ENCODE peak calls at places on chromosome 6, in four cellular contexts. One of them, this sample, is unnamed.

GRCh38 chr6:31202259-31203166 is 32.0 kb upstream of the POU5F1 start:
- DNase-seq in IMR-90: no peak
- DNase-seq in adipocyte: no peak
- DNase-seq in AML-193: no peak
- DNase-seq in this sample: peak

GRCh38 chr6:159577564-159577963 is 115.5 kb downstream of the SOD2 start:
- DNase-seq in IMR-90: peak
- DNase-seq in adipocyte: no peak
- DNase-seq in AML-193: no peak
- DNase-seq in this sample: no peak

GRCh38 chr6:146305098-146305497 is 238.5 kb upstream of the RAB32 start:
- DNase-seq in IMR-90: no peak
- DNase-seq in AML-193: peak
- DNase-seq in adipocyte: no peak
- DNase-seq in this sample: no peak

GRCh38 chr6:15110721-15111354 is 135.0 kb upstream of the JARID2 start:
- DNase-seq in adipocyte: no peak
- DNase-seq in AML-193: no peak
- DNase-seq in IMR-90: peak
- DNase-seq in this sample: no peak

GRCh38 chr6:55941713-55942112 is 66.3 kb upstream of the BMP5 start:
- DNase-seq in adipocyte: peak
- DNase-seq in AML-193: no peak
- DNase-seq in IMR-90: peak
- DNase-seq in this sample: no peak

GRCh38 chr6:88870728-88871330 is 92.6 kb downstream of the RNGTT start:
- DNase-seq in AML-193: peak
- DNase-seq in adipocyte: peak
- DNase-seq in IMR-90: peak
- DNase-seq in this sample: no peak

GRCh38 chr6:162753775-162754174 is 26.0 kb downstream of the PACRG start:
- DNase-seq in adipocyte: no peak
- DNase-seq in IMR-90: no peak
- DNase-seq in AML-193: no peak
- DNase-seq in this sample: no peak

GRCh38 chr6:140153703-140154102 is 779.3 kb upstream of the CITED2 start:
- DNase-seq in AML-193: no peak
- DNase-seq in adipocyte: no peak
- DNase-seq in IMR-90: peak
- DNase-seq in this sample: no peak

GRCh38 chr6:29325777-29326176 is 24.3 kb downstream of the OR14J1 start:
- DNase-seq in adipocyte: no peak
- DNase-seq in IMR-90: no peak
- DNase-seq in AML-193: no peak
- DNase-seq in this sample: no peak

GRCh38 chr6:27145731-27146455 is 101.6 kb upstream of the PRSS16 start:
- DNase-seq in AML-193: peak
- DNase-seq in adipocyte: peak
- DNase-seq in IMR-90: peak
- DNase-seq in this sample: peak

GRCh38 chr6:133441491-133441890 is 200.3 kb downstream of the EYA4 start:
- DNase-seq in IMR-90: no peak
- DNase-seq in AML-193: no peak
- DNase-seq in adipocyte: no peak
- DNase-seq in this sample: no peak

GRCh38 chr6:149268768-149269167 is 48.7 kb upstream of the TAB2 start:
- DNase-seq in adipocyte: no peak
- DNase-seq in AML-193: no peak
- DNase-seq in IMR-90: peak
- DNase-seq in this sample: no peak